ENCODE peak calls at places on chromosomes 11 and 22, in five cellular contexts. G is HepG2, Z is K562, K is GM12878, L is H1. B is an unnamed sample.
A peak's percentile ranks its signal among the peaks of the same experiment; 100 is the strongest.

GRCh38 chr11:26753738-26754504 is 32.1 kb upstream of the SLC5A12 start:
- DNase-seq in G (peak; percentile 56), L (no peak), Z (no peak), K (no peak), B (peak; percentile 37)

GRCh38 chr11:44625759-44626523 is 60.5 kb downstream of the CD82 start:
- DNase-seq in K (no peak), G (no peak), L (no peak), Z (no peak), B (no peak)

GRCh38 chr11:121265586-121265985 is 27.0 kb upstream of the SC5D start:
- DNase-seq in Z (no peak), G (no peak), K (no peak), L (no peak), B (no peak)

GRCh38 chr11:79122759-79123158 is 318.1 kb downstream of the TENM4 start:
- DNase-seq in Z (no peak), L (no peak), K (no peak), G (no peak), B (no peak)

GRCh38 chr11:19953909-19954308 is 206.4 kb downstream of the DBX1 start:
- DNase-seq in K (no peak), L (no peak), G (peak; percentile 93), Z (peak; percentile 26), B (no peak)

GRCh38 chr11:106152013-106152412 is 74.6 kb downstream of the AASDHPPT start:
- DNase-seq in G (no peak), Z (no peak), L (no peak), K (no peak), B (no peak)

GRCh38 chr11:36295926-36296325 is at the start of gene PRR5L:
- DNase-seq in G (no peak), L (no peak), Z (no peak), K (no peak), B (no peak)

GRCh38 chr11:128194226-128194625 is 393.1 kb downstream of the ETS1 start:
- DNase-seq in G (no peak), Z (no peak), L (no peak), K (no peak), B (no peak)

GRCh38 chr11:117535201-117535869 is 207.7 kb downstream of the CEP164 start:
- DNase-seq in G (no peak), Z (no peak), K (no peak), L (no peak), B (no peak)

GRCh38 chr11:28628412-28628811 is 520.2 kb downstream of the METTL15 start:
- DNase-seq in G (no peak), Z (no peak), L (no peak), K (no peak), B (peak; percentile 12)

GRCh38 chr11:28629235-28629634 is 521.0 kb downstream of the METTL15 start:
- DNase-seq in G (no peak), L (no peak), Z (no peak), K (no peak), B (no peak)

GRCh38 chr11:28625532-28625931 is 517.3 kb downstream of the METTL15 start:
- DNase-seq in K (no peak), Z (no peak), G (no peak), L (no peak), B (no peak)

GRCh38 chr11:28632338-28632737 is 524.1 kb downstream of the METTL15 start:
- DNase-seq in K (no peak), Z (no peak), G (no peak), L (no peak), B (no peak)

DNA sequence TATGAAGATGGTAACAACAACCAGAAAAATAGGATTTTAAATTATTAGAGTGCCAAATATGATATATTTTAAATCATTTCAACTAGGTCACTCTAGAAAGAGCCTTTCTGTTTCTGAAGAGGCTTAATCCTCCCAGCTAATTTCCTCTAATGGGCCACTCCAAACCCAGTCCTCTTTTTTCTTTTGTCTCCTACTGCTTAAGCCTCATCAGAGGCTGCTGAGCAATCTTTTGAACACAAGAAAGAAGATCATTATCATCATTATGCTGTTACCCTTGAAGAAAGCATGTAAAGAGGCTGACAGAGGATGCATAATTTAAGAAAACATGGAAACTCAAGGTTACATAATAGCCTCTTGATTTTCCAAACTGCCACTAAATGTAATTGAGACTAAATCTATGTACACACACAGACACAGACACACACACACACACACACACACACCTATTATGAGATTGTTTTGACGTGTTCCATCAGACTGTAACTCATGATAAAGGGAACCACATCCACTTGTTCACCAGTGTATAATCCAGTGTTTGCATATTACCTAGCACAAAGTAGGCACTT is 519.6 kb downstream of the METTL15 start:
- DNase-seq in L (no peak), G (no peak), K (no peak), Z (no peak), B (no peak)
- TF ChIP-seq SP1 in L (no peak), G (no peak), K (no peak), Z (no peak), B (no peak)

DNA sequence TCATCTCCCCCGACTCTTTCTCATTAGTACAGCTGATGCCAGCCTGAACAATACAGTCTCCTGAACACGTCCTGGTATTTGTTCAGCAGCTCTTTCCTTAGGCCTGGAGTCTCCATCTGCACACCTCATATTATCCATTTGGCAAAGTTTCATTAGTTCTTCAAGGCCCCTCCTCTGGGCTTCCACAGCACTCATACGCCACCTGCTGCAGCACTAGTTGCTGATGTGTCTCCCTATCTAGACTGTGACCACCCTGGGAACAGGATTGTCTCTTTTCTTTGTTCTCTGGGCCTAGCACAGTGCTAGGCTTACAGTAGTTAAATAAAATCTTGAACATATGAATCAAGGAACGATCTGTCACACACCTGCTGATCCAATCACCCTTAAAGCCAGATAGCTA is 17.2 kb downstream of the DCHS1 start:
- DNase-seq in K (no peak), Z (no peak), L (no peak), G (no peak), B (no peak)
- TF ChIP-seq ATF2 in K (no peak), Z (no peak), L (no peak), G (no peak), B (no peak)

DNA sequence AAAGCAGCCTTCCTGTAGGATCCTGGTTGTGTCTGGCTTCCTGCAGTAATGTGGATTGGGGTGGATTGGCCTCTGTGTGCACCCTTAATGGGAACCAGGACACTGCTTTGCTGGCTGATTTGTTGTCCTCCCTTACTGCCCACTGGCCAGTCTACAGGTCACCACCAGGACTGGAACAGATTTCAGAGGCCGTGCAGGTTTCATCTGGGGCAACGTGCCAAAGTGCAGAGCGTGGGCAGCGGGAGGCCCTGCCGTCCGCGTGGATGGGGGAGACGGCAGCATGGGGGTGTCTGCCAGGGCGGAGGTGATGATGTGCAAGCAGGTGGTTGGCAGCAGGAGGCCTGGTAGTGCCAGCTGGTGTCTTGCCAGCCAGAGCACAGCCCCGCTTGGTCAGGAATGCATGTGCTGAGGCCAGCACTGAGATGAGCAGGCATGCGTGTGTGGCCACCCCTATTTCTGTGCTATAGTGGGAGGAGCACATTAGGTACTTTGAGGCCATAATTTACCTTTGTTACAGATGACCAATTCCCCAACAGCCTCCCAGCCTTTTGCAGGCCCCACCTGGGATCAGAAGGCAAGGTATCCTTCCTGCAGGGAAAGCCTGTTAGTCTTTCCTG is 24.3 kb downstream of the BCR start:
- DNase-seq in L (no peak), Z (peak; percentile 65), K (no peak), G (no peak), B (no peak)
- TF ChIP-seq SP1 in L (no peak), Z (no peak), K (no peak), G (no peak), B (no peak)

GRCh38 chr11:74017631-74018030 is 8.7 kb upstream of the UCP3 start:
- DNase-seq in L (no peak), G (no peak), Z (no peak), K (no peak), B (no peak)

GRCh38 chr11:74018331-74019005 is 9.6 kb upstream of the UCP3 start:
- DNase-seq in Z (no peak), K (no peak), L (no peak), G (peak; percentile 89), B (no peak)

GRCh38 chr11:74019860-74020259 is 11.0 kb upstream of the UCP3 start:
- DNase-seq in Z (no peak), L (no peak), G (no peak), K (peak; percentile 20), B (no peak)

GRCh38 chr11:74020537-74020936 is 11.7 kb upstream of the UCP3 start:
- DNase-seq in Z (no peak), L (no peak), G (no peak), K (peak; percentile 60), B (no peak)

DNA sequence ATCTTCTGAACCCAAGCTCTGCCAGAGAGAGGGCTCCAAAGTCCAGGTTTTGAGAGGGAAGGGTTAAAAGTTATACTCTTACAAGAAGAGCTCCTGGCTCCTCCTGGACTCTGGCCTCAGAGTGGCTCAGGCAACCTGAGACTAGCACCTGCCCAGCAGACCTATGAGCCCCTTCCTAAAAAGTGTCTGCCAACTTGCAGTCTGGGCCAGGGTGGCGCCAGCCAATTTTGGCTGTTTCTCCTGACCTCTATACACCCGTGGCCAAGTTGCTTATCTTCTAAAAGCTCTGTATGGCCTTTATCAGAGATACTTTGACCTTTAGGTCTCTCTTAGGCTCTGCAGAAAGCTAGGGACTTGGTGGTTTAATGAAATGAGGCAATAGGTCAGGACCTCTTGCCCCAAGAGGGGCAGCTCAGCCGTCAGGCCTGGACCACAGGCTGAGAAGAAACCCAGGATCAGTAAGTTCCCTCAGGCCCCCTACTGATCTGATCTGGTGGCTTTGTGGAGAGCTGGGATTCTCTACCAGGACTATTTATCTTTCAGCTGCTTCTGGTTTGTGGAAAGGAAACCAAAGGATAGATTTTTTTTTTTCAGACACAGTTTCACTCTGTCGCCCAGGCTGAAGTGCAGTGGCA is 10.3 kb upstream of the UCP3 start:
- DNase-seq in K (no peak), G (peak; percentile 17), Z (no peak), L (no peak), B (no peak)
- TF ChIP-seq ATF2 in K (no peak), G (no peak), Z (no peak), L (no peak), B (no peak)

GRCh38 chr11:80958414-80958813 is 1517.6 kb upstream of the TENM4 start:
- DNase-seq in L (no peak), G (no peak), K (no peak), Z (no peak), B (no peak)
- TF ChIP-seq SP1 in L (no peak), G (no peak), K (no peak), Z (no peak), B (no peak)